ENCODE peak calls at places on chromosomes 13 and 19, in four cellular contexts. K is Caco-2, C is AG04450, Y is adrenal gland. Q is an unnamed sample.

GRCh38 chr13:113258655-113259054 is 38.4 kb upstream of the LAMP1 start:
- DNase-seq in K (no peak), C (no peak), Y (no peak), Q (no peak)

GRCh38 chr13:91904005-91904404 is 505.6 kb downstream of the GPC5 start:
- DNase-seq in K (no peak), C (no peak), Y (no peak), Q (no peak)

GRCh38 chr19:16117594-16118033 is 5.9 kb downstream of the RAB8A start:
- DNase-seq in K (no peak), C (no peak), Y (no peak), Q (no peak)

GRCh38 chr19:1076951-1077350 is 10.0 kb downstream of the ARHGAP45 start:
- DNase-seq in K (no peak), C (no peak), Y (peak; percentile 45), Q (peak; percentile 91)

GRCh38 chr13:25037057-25037813 is 58.7 kb upstream of the PABPC3 start:
- DNase-seq in K (peak; percentile 70), C (peak; percentile 23), Y (peak; percentile 49), Q (no peak)

GRCh38 chr13:95296326-95296939 is 4.8 kb downstream of the ABCC4 start:
- DNase-seq in K (peak; percentile 73), C (no peak), Y (peak; percentile 49), Q (peak; percentile 51)

GRCh38 chr13:50911937-50912624 is 2.5 kb downstream of the RNASEH2B start:
- DNase-seq in K (peak; percentile 89), C (peak; percentile 79), Y (peak; percentile 85), Q (peak; percentile 91)

GRCh38 chr19:15091918-15092753 is 10.1 kb downstream of the OR1I1 start:
- DNase-seq in K (peak; percentile 63), C (peak; percentile 39), Y (peak; percentile 48), Q (no peak)

GRCh38 chr19:16244091-16244490 is 46.4 kb downstream of the AP1M1 start:
- DNase-seq in K (no peak), C (peak; percentile 57), Y (no peak), Q (no peak)

GRCh38 chr19:33064117-33064777 is 441 bp downstream of the RHPN2 start:
- DNase-seq in K (peak; percentile 87), C (no peak), Y (no peak), Q (peak; percentile 73)

GRCh38 chr19:2992958-2993357 is 15.6 kb downstream of the TLE6 start:
- DNase-seq in K (no peak), C (no peak), Y (no peak), Q (no peak)

GRCh38 chr13:83730674-83731073 is 151.6 kb downstream of the SLITRK1 start:
- DNase-seq in K (no peak), C (no peak), Y (no peak), Q (no peak)

GRCh38 chr13:110533771-110534670 is 27.5 kb downstream of the RAB20 start:
- DNase-seq in K (no peak), C (no peak), Y (no peak), Q (no peak)

GRCh38 chr19:14678199-14678598 is 3.6 kb upstream of the ADGRE3 start:
- DNase-seq in K (no peak), C (no peak), Y (no peak), Q (no peak)

GRCh38 chr13:114021464-114022308 is 47.8 kb upstream of the C13orf46 start:
- DNase-seq in K (no peak), C (no peak), Y (no peak), Q (no peak)

GRCh38 chr13:30796132-30796832 is 60.9 kb downstream of the ALOX5AP start:
- DNase-seq in K (no peak), C (no peak), Y (no peak), Q (no peak)

GRCh38 chr19:46967578-46968018 is 52.0 kb upstream of the NPAS1 start:
- DNase-seq in K (no peak), C (no peak), Y (peak; percentile 51), Q (peak; percentile 52)

GRCh38 chr19:45587873-45588272 is 3.3 kb upstream of the OPA3 start:
- DNase-seq in K (no peak), C (no peak), Y (peak; percentile 76), Q (no peak)

GRCh38 chr13:44075113-44075512 is 195.4 kb downstream of the LACC1 start:
- DNase-seq in K (no peak), C (no peak), Y (no peak), Q (no peak)

GRCh38 chr19:2974342-2974932 is 2.9 kb upstream of the TLE6 start:
- DNase-seq in K (no peak), C (no peak), Y (peak; percentile 40), Q (peak; percentile 64)

GRCh38 chr13:113152894-113153809 is 5.3 kb upstream of the PROZ start:
- DNase-seq in K (no peak), C (no peak), Y (peak; percentile 72), Q (peak; percentile 66)

GRCh38 chr13:24264976-24265375 is 44.4 kb upstream of the C1QTNF9 start:
- DNase-seq in K (no peak), C (no peak), Y (no peak), Q (peak; percentile 75)

GRCh38 chr19:991174-991931 is 7.2 kb downstream of the WDR18 start:
- DNase-seq in K (peak; percentile 65), C (no peak), Y (peak; percentile 71), Q (no peak)

GRCh38 chr19:35845215-35846037 is 6.9 kb downstream of the NPHS1 start:
- DNase-seq in K (peak; percentile 82), C (no peak), Y (no peak), Q (no peak)
- H3K27me3 ChIP-seq in K (no peaks in the 10 kb centered on the region), C (peaks cover 63% of the 10 kb centered on the region), Y (peaks cover 61% of the 10 kb centered on the region), Q (peaks cover 69% of the 10 kb centered on the region)

GRCh38 chr13:46498650-46499049 is 54.3 kb upstream of the LRCH1 start:
- DNase-seq in K (no peak), C (no peak), Y (no peak), Q (no peak)

GRCh38 chr13:46492946-46493345 is 60.0 kb upstream of the LRCH1 start:
- DNase-seq in K (peak; percentile 72), C (no peak), Y (no peak), Q (no peak)

GRCh38 chr13:46495647-46496046 is 57.3 kb upstream of the LRCH1 start:
- DNase-seq in K (no peak), C (no peak), Y (no peak), Q (no peak)

GRCh38 chr13:46495066-46495465 is 57.9 kb upstream of the LRCH1 start:
- DNase-seq in K (no peak), C (no peak), Y (no peak), Q (no peak)

GRCh38 chr13:46496086-46496485 is 56.9 kb upstream of the LRCH1 start:
- DNase-seq in K (no peak), C (no peak), Y (no peak), Q (no peak)
- H3K4me3 ChIP-seq in K (no peak overlapping the region), C (no peak overlapping the region), Y (no peak overlapping the region), Q (no peak overlapping the region)

DNA sequence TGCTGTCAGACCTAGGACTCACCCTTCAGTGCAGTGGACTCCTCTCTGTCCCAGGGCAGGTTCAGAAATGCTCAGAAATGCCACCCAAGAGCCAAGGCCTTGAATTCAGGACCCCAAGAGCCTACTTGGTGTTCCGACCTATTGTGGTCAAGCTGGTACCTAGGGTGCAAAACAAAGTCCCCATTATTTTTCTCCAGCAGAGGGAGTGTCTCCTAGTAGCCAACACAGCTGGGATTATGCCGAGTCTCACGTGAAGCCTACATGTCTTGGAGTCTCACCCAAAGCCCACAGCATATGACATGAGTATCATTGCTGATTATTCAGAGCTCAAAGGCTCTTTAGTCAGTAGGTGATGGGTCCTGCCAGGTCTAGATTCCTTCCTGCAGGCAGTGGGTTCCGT is 671.1 kb upstream of the SPRY2 start:
- DNase-seq in K (peak; percentile 12), C (no peak), Y (no peak), Q (no peak)
- TF ChIP-seq CTCF in K (no peak), C (no peak), Y (no peak), Q (no peak)

DNA sequence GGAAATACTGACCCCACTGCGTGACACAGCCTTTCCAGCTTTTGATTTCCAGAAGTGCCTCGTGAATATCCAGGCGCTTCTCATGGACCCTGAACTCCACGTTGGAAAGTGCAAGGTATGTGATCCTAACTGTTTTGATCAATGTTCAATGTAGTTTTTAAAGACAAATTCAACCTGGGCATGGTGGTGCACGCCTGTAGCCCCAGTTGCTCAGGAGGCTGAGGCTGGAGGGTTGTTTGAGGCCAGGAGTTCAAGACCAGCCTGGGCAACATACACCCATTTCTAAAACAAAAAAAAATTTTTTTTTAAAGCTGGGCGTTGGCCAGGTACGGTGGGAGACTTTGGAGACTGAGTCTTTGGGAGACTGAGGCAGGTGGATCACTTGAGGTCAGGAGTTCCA is 31.3 kb downstream of the CATSPERD start:
- DNase-seq in K (no peak), C (no peak), Y (no peak), Q (no peak)
- H3K27me3 ChIP-seq in K (no peaks in the 10 kb centered on the region), C (no peaks in the 10 kb centered on the region), Y (no peaks in the 10 kb centered on the region), Q (peaks cover 16% of the 10 kb centered on the region)

GRCh38 chr19:30752201-30752600 is 380.0 kb downstream of the ZNF536 start:
- DNase-seq in K (no peak), C (no peak), Y (no peak), Q (no peak)
- H3K4me3 ChIP-seq in K (no peak overlapping the region), C (no peak overlapping the region), Y (no peak overlapping the region), Q (no peak overlapping the region)

GRCh38 chr19:13366529-13367143 is 139.6 kb downstream of the CACNA1A start:
- DNase-seq in K (peak; percentile 14), C (no peak), Y (no peak), Q (no peak)
- TF ChIP-seq CTCF in K (peak; percentile 42), C (peak; percentile 61), Y (no peak), Q (no peak)

DNA sequence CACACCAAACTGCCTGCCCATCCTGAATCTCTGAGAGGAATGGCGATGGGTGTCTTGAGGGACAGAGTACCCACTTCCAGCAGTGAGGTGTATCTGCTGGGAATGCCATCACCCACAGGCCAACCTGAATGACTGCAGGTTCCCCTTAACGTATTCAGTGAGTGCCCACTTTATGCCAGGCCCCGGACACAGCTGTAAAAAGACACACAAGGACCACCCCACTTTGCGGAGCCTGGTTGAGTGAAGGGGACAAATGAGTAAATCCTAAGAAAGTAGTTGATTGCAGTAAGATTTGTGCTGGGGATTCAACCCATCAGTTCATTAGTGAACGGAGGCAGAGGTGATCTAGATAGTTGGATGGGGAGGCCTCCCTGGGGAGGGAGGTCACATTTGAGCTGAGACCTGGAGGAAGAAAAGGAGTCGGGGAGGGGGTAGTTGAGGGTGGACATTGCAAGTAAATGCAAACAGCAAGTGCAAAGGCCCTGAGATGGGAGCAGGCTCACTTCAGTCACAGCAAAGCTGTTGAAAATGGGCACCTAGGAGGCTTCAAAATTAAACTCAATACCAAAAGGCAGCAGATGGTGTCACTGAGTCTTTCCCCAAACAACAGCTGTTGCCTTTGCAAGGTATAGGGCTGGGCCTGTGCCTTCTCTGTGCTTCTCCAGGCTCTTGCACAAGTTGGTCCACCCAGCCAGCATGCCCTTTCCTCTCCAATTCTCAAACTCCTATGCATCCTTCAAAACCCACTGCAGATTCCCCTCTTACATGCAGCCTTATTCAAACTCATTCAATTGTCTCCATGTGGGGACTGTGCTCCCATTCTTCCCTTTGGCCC is 4.3 kb downstream of the GDF15 start:
- DNase-seq in K (no peak), C (no peak), Y (no peak), Q (no peak)
- H3K27me3 ChIP-seq in K (no peaks in the 10 kb centered on the region), C (no peaks in the 10 kb centered on the region), Y (no peaks in the 10 kb centered on the region), Q (no peaks in the 10 kb centered on the region)

DNA sequence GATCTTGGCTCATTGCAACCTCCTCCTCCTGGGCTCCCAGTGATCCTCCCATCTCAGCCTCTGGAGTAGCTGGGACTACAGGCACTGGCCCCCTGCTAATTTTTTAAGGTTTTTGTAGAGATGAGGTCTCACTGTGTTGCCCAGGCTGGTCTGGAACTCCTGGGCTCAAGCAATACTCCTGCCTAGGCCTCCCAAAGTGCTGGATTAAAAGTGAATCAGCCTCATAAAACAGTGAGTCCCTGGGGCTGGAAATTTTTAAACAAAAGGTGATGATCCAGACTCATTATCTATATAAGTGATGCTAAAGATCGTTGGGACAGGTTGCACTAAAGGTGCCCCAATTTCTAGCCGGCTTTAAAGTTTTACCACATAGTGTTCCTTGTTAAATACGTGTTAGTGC is 112.7 kb downstream of the LMO7 start:
- DNase-seq in K (no peak), C (no peak), Y (no peak), Q (no peak)
- H3K4me3 ChIP-seq in K (no peak overlapping the region), C (no peak overlapping the region), Y (no peak overlapping the region), Q (no peak overlapping the region)